ENCODE peak calls at places on chromosomes 12 and 14, in seven cellular contexts. C, F, E, J, I, M and W are unnamed samples.

GRCh38 chr14:75562048-75562447 is 16.4 kb upstream of the FLVCR2 start:
- DNase-seq in M (no peak), J (no peak), I (no peak), F (peak), C (no peak), E (peak), W (no peak)

GRCh38 chr12:118853634-118854033 is 127.7 kb upstream of the SRRM4 start:
- DNase-seq in I (no peak), M (no peak), F (peak), E (no peak), C (no peak), J (no peak), W (peak)

GRCh38 chr12:34606749-34607519 is 584.6 kb downstream of the ALG10 start:
- DNase-seq in E (no peak), C (no peak), J (no peak), F (no peak), I (peak), M (peak), W (no peak)

GRCh38 chr12:28750946-28751714 is 397.9 kb upstream of the FAR2 start:
- DNase-seq in I (no peak), C (no peak), M (no peak), E (no peak), J (no peak), F (no peak), W (no peak)

GRCh38 chr14:74917646-74918081 is 5.4 kb downstream of the RPS6KL1 start:
- DNase-seq in C (no peak), J (peak), I (no peak), M (peak), F (no peak), E (no peak), W (no peak)

GRCh38 chr14:102532204-102532658 is 22.7 kb upstream of the ANKRD9 start:
- DNase-seq in F (no peak), I (no peak), J (peak), C (no peak), E (peak), M (no peak), W (no peak)

GRCh38 chr14:53306926-53307325 is 153.8 kb upstream of the DDHD1 start:
- DNase-seq in C (no peak), I (no peak), J (peak), F (peak), M (no peak), E (no peak), W (peak)

GRCh38 chr12:91529829-91530228 is 347.2 kb upstream of the DCN start:
- DNase-seq in C (no peak), I (no peak), F (peak), J (peak), M (no peak), E (no peak), W (no peak)

GRCh38 chr12:106585862-106586534 is 3.2 kb downstream of the RFX4 start:
- DNase-seq in M (no peak), C (peak), F (no peak), E (no peak), I (no peak), J (no peak), W (no peak)

GRCh38 chr14:86003998-86004397 is 474.1 kb downstream of the FLRT2 start:
- DNase-seq in C (no peak), F (peak), E (no peak), I (no peak), M (no peak), J (peak), W (no peak)

GRCh38 chr12:54010053-54010971 is 1.5 kb downstream of the HOXC8 start:
- DNase-seq in F (no peak), E (no peak), J (no peak), C (no peak), M (no peak), I (no peak), W (no peak)

GRCh38 chr14:88790501-88791251 is 2.1 kb downstream of the EML5 start:
- DNase-seq in M (no peak), F (no peak), I (no peak), E (no peak), C (no peak), J (no peak), W (no peak)

GRCh38 chr12:10272466-10272865 is 35.2 kb upstream of the KLRD1 start:
- DNase-seq in I (no peak), E (no peak), C (no peak), F (no peak), J (no peak), M (no peak), W (no peak)

GRCh38 chr12:88993655-88994054 is 358.6 kb downstream of the DUSP6 start:
- DNase-seq in F (peak), C (peak), I (peak), E (no peak), M (no peak), J (peak), W (no peak)

GRCh38 chr14:83300454-83301064 is 1766.9 kb upstream of the SEL1L start:
- DNase-seq in J (peak), E (no peak), F (peak), C (no peak), I (no peak), M (no peak), W (no peak)

GRCh38 chr12:26135010-26135420 is 10.2 kb upstream of the BHLHE41 start:
- DNase-seq in C (peak), M (peak), J (peak), F (no peak), E (peak), I (no peak), W (no peak)

GRCh38 chr12:95996034-95996658 is at the start of gene HAL:
- DNase-seq in M (no peak), J (peak), F (no peak), C (no peak), I (no peak), E (no peak), W (no peak)

GRCh38 chr12:66920205-66920604 is 241.3 kb upstream of the GRIP1 start:
- DNase-seq in J (no peak), C (no peak), E (no peak), M (no peak), I (no peak), F (no peak), W (no peak)

GRCh38 chr14:35333347-35333730 is 41.2 kb downstream of the PSMA6 start:
- DNase-seq in F (no peak), C (no peak), M (no peak), J (no peak), I (no peak), E (no peak), W (no peak)

GRCh38 chr14:94594441-94594840 is 13.2 kb downstream of the SERPINA5 start:
- DNase-seq in J (no peak), F (no peak), I (no peak), M (no peak), E (no peak), C (no peak), W (no peak)

GRCh38 chr12:11823043-11823442 is 173.6 kb downstream of the ETV6 start:
- DNase-seq in I (no peak), M (no peak), E (no peak), F (peak), C (no peak), J (peak), W (no peak)

GRCh38 chr14:33686218-33686617 is 264.7 kb downstream of the EGLN3 start:
- DNase-seq in I (no peak), E (no peak), J (peak), F (peak), C (no peak), M (no peak), W (no peak)

GRCh38 chr14:32028599-32028998 is 48.5 kb upstream of the ARHGAP5 start:
- DNase-seq in J (no peak), F (no peak), M (no peak), E (peak), I (no peak), C (no peak), W (no peak)

GRCh38 chr14:84468153-84468552 is 1061.8 kb upstream of the FLRT2 start:
- DNase-seq in E (no peak), C (no peak), I (no peak), J (no peak), M (no peak), F (peak), W (no peak)

GRCh38 chr12:125824276-125824675 is 759.0 kb downstream of the AACS start:
- DNase-seq in J (no peak), E (no peak), I (no peak), C (no peak), M (no peak), F (no peak), W (no peak)

GRCh38 chr14:89349196-89350008 is 67.6 kb downstream of the FOXN3 start:
- DNase-seq in I (no peak), C (peak), E (no peak), M (no peak), F (no peak), J (peak), W (peak)

GRCh38 chr14:78970677-78971076 is 800.5 kb downstream of the NRXN3 start:
- DNase-seq in E (no peak), J (peak), M (no peak), I (no peak), F (no peak), C (peak), W (no peak)

GRCh38 chr14:81162941-81163340 is 57.8 kb downstream of the GTF2A1 start:
- DNase-seq in I (no peak), C (no peak), E (no peak), M (no peak), F (peak), J (peak), W (no peak)

GRCh38 chr12:62347922-62348650 is 87.9 kb downstream of the USP15 start:
- DNase-seq in F (peak), J (peak), C (no peak), I (no peak), E (no peak), M (no peak), W (no peak)

GRCh38 chr14:50070230-50070629 is 46.1 kb downstream of the VCPKMT start:
- DNase-seq in F (no peak), J (no peak), I (no peak), M (no peak), E (no peak), C (no peak), W (no peak)

GRCh38 chr12:16607895-16608294 is 1.9 kb upstream of the LMO3 start:
- DNase-seq in J (no peak), C (peak), I (no peak), M (no peak), E (no peak), F (no peak), W (no peak)

GRCh38 chr12:49332891-49333371 is 4.1 kb downstream of the C1QL4 start:
- DNase-seq in M (no peak), F (no peak), E (no peak), J (no peak), I (no peak), C (no peak), W (no peak)

GRCh38 chr12:111330800-111331752 is 37.8 kb downstream of the PHETA1 start:
- DNase-seq in E (no peak), M (no peak), I (peak), C (peak), J (peak), F (peak), W (no peak)

GRCh38 chr12:52278530-52278929 is 4.1 kb downstream of the KRT86 start:
- DNase-seq in F (no peak), M (no peak), C (no peak), I (no peak), E (peak), J (no peak), W (no peak)

GRCh38 chr12:24759155-24759554 is 189.7 kb downstream of the BCAT1 start:
- DNase-seq in C (no peak), M (no peak), I (no peak), E (no peak), F (peak), J (peak), W (no peak)